ENCODE peak calls at places on chromosomes 13 and 19, in six cellular contexts. One of them, this sample, is unnamed.

GRCh38 chr19:7292950-7293794 is 1.0 kb downstream of the INSR start:
- DNase-seq in K562: no peak
- DNase-seq in NT2/D1: no peak
- DNase-seq in HCT116: no peak
- DNase-seq in SK-N-SH: peak
- DNase-seq in GM12878: no peak
- DNase-seq in this sample: peak

GRCh38 chr19:17778621-17779280 is 16.2 kb upstream of the B3GNT3 start:
- DNase-seq in HCT116: no peak
- DNase-seq in SK-N-SH: no peak
- DNase-seq in NT2/D1: no peak
- DNase-seq in K562: no peak
- DNase-seq in GM12878: no peak
- DNase-seq in this sample: no peak

GRCh38 chr19:7602935-7603497 is 7.4 kb downstream of the CAMSAP3 start:
- DNase-seq in K562: no peak
- DNase-seq in NT2/D1: no peak
- DNase-seq in SK-N-SH: peak
- DNase-seq in GM12878: no peak
- DNase-seq in HCT116: no peak
- DNase-seq in this sample: no peak

GRCh38 chr13:100724568-100724967 is 50.0 kb upstream of the TMTC4 start:
- DNase-seq in GM12878: no peak
- DNase-seq in K562: no peak
- DNase-seq in SK-N-SH: no peak
- DNase-seq in NT2/D1: no peak
- DNase-seq in HCT116: no peak
- DNase-seq in this sample: no peak

GRCh38 chr19:38143847-38144246 is 80.2 kb downstream of the DPF1 start:
- DNase-seq in SK-N-SH: no peak
- DNase-seq in NT2/D1: no peak
- DNase-seq in K562: no peak
- DNase-seq in HCT116: no peak
- DNase-seq in GM12878: no peak
- DNase-seq in this sample: no peak

GRCh38 chr13:101989798-101990350 is 412.0 kb downstream of the FGF14 start:
- DNase-seq in HCT116: no peak
- DNase-seq in NT2/D1: no peak
- DNase-seq in SK-N-SH: no peak
- DNase-seq in K562: no peak
- DNase-seq in GM12878: no peak
- DNase-seq in this sample: no peak

GRCh38 chr19:35901854-35902661 is at the start of gene HCST:
- DNase-seq in K562: peak
- DNase-seq in NT2/D1: no peak
- DNase-seq in SK-N-SH: no peak
- DNase-seq in HCT116: no peak
- DNase-seq in GM12878: no peak
- DNase-seq in this sample: no peak

GRCh38 chr19:42352216-42352892 is 26.9 kb downstream of the MEGF8 start:
- DNase-seq in GM12878: no peak
- DNase-seq in HCT116: no peak
- DNase-seq in K562: peak
- DNase-seq in SK-N-SH: peak
- DNase-seq in NT2/D1: no peak
- DNase-seq in this sample: no peak

GRCh38 chr19:18292460-18292809 is 11.0 kb upstream of the JUND start:
- DNase-seq in GM12878: no peak
- DNase-seq in HCT116: no peak
- DNase-seq in SK-N-SH: no peak
- DNase-seq in NT2/D1: no peak
- DNase-seq in K562: no peak
- DNase-seq in this sample: no peak

GRCh38 chr13:36533806-36534205 is 101.5 kb downstream of the CCNA1 start:
- DNase-seq in SK-N-SH: no peak
- DNase-seq in GM12878: no peak
- DNase-seq in K562: no peak
- DNase-seq in NT2/D1: no peak
- DNase-seq in HCT116: no peak
- DNase-seq in this sample: no peak

GRCh38 chr19:13153627-13154240 is 3.5 kb downstream of the IER2 start:
- DNase-seq in NT2/D1: no peak
- DNase-seq in GM12878: no peak
- DNase-seq in K562: peak
- DNase-seq in SK-N-SH: no peak
- DNase-seq in HCT116: no peak
- DNase-seq in this sample: no peak

GRCh38 chr13:98365291-98365690 is 188.2 kb upstream of the RNF113B start:
- DNase-seq in NT2/D1: no peak
- DNase-seq in GM12878: no peak
- DNase-seq in SK-N-SH: no peak
- DNase-seq in K562: no peak
- DNase-seq in HCT116: no peak
- DNase-seq in this sample: no peak

GRCh38 chr19:10503002-10503789 is at the start of gene KEAP1:
- DNase-seq in SK-N-SH: peak
- DNase-seq in NT2/D1: no peak
- DNase-seq in GM12878: no peak
- DNase-seq in K562: peak
- DNase-seq in HCT116: no peak
- DNase-seq in this sample: peak
- TF ChIP-seq YY1 in SK-N-SH: no peak
- TF ChIP-seq YY1 in NT2/D1: no peak
- TF ChIP-seq YY1 in GM12878: no peak
- TF ChIP-seq YY1 in K562: no peak
- TF ChIP-seq YY1 in HCT116: no peak
- TF ChIP-seq YY1 in this sample: no peak

GRCh38 chr19:54388803-54389144 is 24.0 kb upstream of the LAIR1 start:
- DNase-seq in SK-N-SH: no peak
- DNase-seq in GM12878: no peak
- DNase-seq in K562: no peak
- DNase-seq in HCT116: no peak
- DNase-seq in NT2/D1: no peak
- DNase-seq in this sample: no peak

GRCh38 chr19:54390942-54391577 is 24.2 kb upstream of the TTYH1 start:
- DNase-seq in K562: peak
- DNase-seq in NT2/D1: peak
- DNase-seq in HCT116: peak
- DNase-seq in SK-N-SH: peak
- DNase-seq in GM12878: no peak
- DNase-seq in this sample: no peak

GRCh38 chr19:54389556-54389955 is 24.8 kb upstream of the LAIR1 start:
- DNase-seq in K562: no peak
- DNase-seq in SK-N-SH: no peak
- DNase-seq in NT2/D1: no peak
- DNase-seq in GM12878: no peak
- DNase-seq in HCT116: no peak
- DNase-seq in this sample: no peak

GRCh38 chr19:54391589-54392061 is 23.6 kb upstream of the TTYH1 start:
- DNase-seq in SK-N-SH: no peak
- DNase-seq in NT2/D1: peak
- DNase-seq in HCT116: no peak
- DNase-seq in K562: no peak
- DNase-seq in GM12878: no peak
- DNase-seq in this sample: no peak

GRCh38 chr19:54388001-54388802 is 23.5 kb upstream of the LAIR1 start:
- DNase-seq in HCT116: no peak
- DNase-seq in K562: no peak
- DNase-seq in NT2/D1: no peak
- DNase-seq in SK-N-SH: no peak
- DNase-seq in GM12878: no peak
- DNase-seq in this sample: no peak
- TF ChIP-seq YY1 in HCT116: no peak
- TF ChIP-seq YY1 in K562: no peak
- TF ChIP-seq YY1 in NT2/D1: no peak
- TF ChIP-seq YY1 in SK-N-SH: no peak
- TF ChIP-seq YY1 in GM12878: no peak
- TF ChIP-seq YY1 in this sample: no peak

DNA sequence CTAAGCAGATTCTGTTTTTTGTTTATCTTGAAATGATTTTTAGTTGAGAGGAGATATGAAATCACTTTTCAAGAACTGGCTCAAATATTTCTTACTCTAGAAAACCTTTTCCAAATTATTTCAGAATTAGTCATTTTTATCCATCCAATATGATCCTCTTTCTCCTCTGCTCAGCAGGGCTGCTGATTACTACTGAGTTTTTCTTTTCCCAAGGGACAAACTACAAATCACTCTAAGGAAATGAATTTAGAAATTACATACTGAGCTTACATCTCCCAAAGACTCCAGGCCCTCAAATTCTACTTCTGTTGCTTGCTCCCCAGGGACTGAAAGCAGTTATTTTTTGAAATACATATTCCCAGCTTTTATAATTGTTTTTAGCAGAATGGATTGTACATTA is 87.4 kb upstream of the UFM1 start:
- DNase-seq in GM12878: no peak
- DNase-seq in K562: no peak
- DNase-seq in SK-N-SH: no peak
- DNase-seq in HCT116: no peak
- DNase-seq in NT2/D1: no peak
- DNase-seq in this sample: no peak
- TF ChIP-seq YY1 in GM12878: no peak
- TF ChIP-seq YY1 in K562: no peak
- TF ChIP-seq YY1 in SK-N-SH: no peak
- TF ChIP-seq YY1 in HCT116: no peak
- TF ChIP-seq YY1 in NT2/D1: no peak
- TF ChIP-seq YY1 in this sample: no peak

DNA sequence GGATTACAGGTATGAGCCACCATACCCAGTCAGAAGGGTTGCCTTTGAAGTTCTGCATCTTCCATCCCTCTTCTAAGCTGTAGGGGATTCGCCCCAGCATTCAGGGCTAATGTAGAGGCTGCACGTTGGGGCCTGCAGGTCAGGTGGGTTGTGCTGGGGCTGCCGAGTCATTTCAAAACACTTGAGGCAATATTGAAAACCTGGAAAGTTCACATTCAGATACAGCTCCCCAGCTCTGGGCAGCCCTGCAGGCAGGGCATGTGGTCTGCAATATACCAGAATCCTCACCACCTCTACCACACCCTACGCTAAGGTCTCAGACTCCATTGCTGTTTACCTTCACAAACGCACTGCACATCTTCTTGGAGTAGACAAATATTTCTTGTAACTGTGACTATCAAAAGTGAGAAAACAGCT is 24.6 kb downstream of the CCNE1 start:
- DNase-seq in GM12878: peak
- DNase-seq in SK-N-SH: no peak
- DNase-seq in NT2/D1: no peak
- DNase-seq in HCT116: no peak
- DNase-seq in K562: no peak
- DNase-seq in this sample: no peak
- TF ChIP-seq YY1 in GM12878: peak
- TF ChIP-seq YY1 in SK-N-SH: no peak
- TF ChIP-seq YY1 in NT2/D1: no peak
- TF ChIP-seq YY1 in HCT116: no peak
- TF ChIP-seq YY1 in K562: no peak
- TF ChIP-seq YY1 in this sample: no peak

GRCh38 chr13:32016631-32017030 is 14.9 kb upstream of the FRY start:
- DNase-seq in K562: no peak
- DNase-seq in GM12878: no peak
- DNase-seq in SK-N-SH: no peak
- DNase-seq in NT2/D1: no peak
- DNase-seq in HCT116: no peak
- DNase-seq in this sample: no peak
- TF ChIP-seq YY1 in K562: no peak
- TF ChIP-seq YY1 in GM12878: no peak
- TF ChIP-seq YY1 in SK-N-SH: no peak
- TF ChIP-seq YY1 in NT2/D1: no peak
- TF ChIP-seq YY1 in HCT116: no peak
- TF ChIP-seq YY1 in this sample: no peak

DNA sequence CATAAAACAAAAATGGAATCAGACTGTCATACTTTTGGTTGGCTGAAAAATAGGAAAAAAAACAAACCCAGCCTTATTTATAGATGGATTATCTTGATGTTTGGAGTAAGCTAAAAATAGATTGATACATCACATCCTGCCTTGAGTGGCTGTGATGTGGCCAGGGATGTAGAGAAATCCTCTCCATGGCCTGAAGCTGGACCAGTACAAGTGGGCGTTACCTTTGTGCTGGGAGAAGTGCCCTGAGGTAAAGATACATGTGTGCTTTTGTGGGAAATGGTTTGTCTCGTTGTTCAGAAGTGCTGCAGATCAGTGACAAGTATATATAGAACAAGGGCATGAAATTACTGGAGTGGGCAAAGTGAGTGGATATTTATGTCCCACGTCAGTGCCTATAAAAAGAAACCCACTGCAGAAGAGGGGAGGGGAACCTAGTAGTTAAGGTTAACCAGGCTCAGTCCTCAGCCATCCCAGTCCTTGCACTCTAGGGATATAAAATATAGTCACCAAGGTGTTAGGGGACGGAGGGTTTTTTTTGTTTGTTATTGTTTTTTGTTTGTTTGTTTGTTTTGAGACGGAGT is 12.2 kb upstream of the ZNF304 start:
- DNase-seq in NT2/D1: no peak
- DNase-seq in GM12878: no peak
- DNase-seq in HCT116: no peak
- DNase-seq in K562: no peak
- DNase-seq in SK-N-SH: no peak
- DNase-seq in this sample: no peak
- TF ChIP-seq YY1 in NT2/D1: no peak
- TF ChIP-seq YY1 in GM12878: no peak
- TF ChIP-seq YY1 in HCT116: no peak
- TF ChIP-seq YY1 in K562: no peak
- TF ChIP-seq YY1 in SK-N-SH: no peak
- TF ChIP-seq YY1 in this sample: no peak

GRCh38 chr19:33370783-33371182 is 2.7 kb upstream of the CEBPG start:
- DNase-seq in HCT116: no peak
- DNase-seq in K562: no peak
- DNase-seq in SK-N-SH: no peak
- DNase-seq in GM12878: no peak
- DNase-seq in NT2/D1: no peak
- DNase-seq in this sample: no peak
- TF ChIP-seq YY1 in HCT116: no peak
- TF ChIP-seq YY1 in K562: no peak
- TF ChIP-seq YY1 in SK-N-SH: no peak
- TF ChIP-seq YY1 in GM12878: no peak
- TF ChIP-seq YY1 in NT2/D1: no peak
- TF ChIP-seq YY1 in this sample: no peak

DNA sequence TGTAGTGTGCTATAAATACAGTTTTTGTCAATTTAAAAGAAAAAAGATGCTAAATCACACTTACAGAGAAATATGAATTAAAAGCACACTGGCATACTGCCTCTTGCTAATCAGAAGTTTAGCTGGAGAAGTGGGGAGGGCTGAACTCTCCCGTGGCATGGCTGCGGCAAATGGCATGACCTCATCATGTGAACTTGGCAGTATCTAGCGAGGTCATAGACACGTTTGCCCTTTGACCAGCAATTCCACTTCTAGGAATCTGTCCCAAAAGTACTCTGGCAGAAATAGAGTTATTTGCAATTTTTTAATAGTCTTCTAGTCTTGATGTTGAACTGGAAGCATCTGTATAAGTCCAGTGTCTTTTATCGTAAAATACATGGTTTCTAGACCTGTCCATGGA is 42.0 kb upstream of the MCF2L start:
- DNase-seq in HCT116: no peak
- DNase-seq in GM12878: no peak
- DNase-seq in SK-N-SH: no peak
- DNase-seq in NT2/D1: no peak
- DNase-seq in K562: no peak
- DNase-seq in this sample: no peak
- TF ChIP-seq YY1 in HCT116: no peak
- TF ChIP-seq YY1 in GM12878: no peak
- TF ChIP-seq YY1 in SK-N-SH: no peak
- TF ChIP-seq YY1 in NT2/D1: no peak
- TF ChIP-seq YY1 in K562: no peak
- TF ChIP-seq YY1 in this sample: no peak

GRCh38 chr19:1676351-1677266 is 24.2 kb upstream of the TCF3 start:
- DNase-seq in HCT116: no peak
- DNase-seq in GM12878: no peak
- DNase-seq in SK-N-SH: no peak
- DNase-seq in NT2/D1: no peak
- DNase-seq in K562: peak
- DNase-seq in this sample: no peak
- TF ChIP-seq YY1 in HCT116: no peak
- TF ChIP-seq YY1 in GM12878: no peak
- TF ChIP-seq YY1 in SK-N-SH: no peak
- TF ChIP-seq YY1 in NT2/D1: no peak
- TF ChIP-seq YY1 in K562: no peak
- TF ChIP-seq YY1 in this sample: no peak